ENCODE peak calls at places on chromosomes 5 and 9, in four cellular contexts. One of them, this sample, is unnamed.

GRCh38 chr9:134891016-134891589 is 10.5 kb downstream of the FCN2 start:
- DNase-seq in HCT116: no peak
- DNase-seq in K562: no peak
- DNase-seq in GM12878: no peak
- DNase-seq in this sample: no peak

GRCh38 chr9:11128156-11128555 is 515.4 kb upstream of the PTPRD start:
- DNase-seq in GM12878: no peak
- DNase-seq in HCT116: no peak
- DNase-seq in K562: no peak
- DNase-seq in this sample: no peak

GRCh38 chr5:15183520-15183919 is 311.9 kb upstream of the ANKH start:
- DNase-seq in GM12878: no peak
- DNase-seq in K562: no peak
- DNase-seq in HCT116: no peak
- DNase-seq in this sample: no peak

GRCh38 chr9:93115486-93115885 is 18.6 kb downstream of the NINJ1 start:
- DNase-seq in HCT116: no peak
- DNase-seq in K562: peak
- DNase-seq in GM12878: no peak
- DNase-seq in this sample: no peak

GRCh38 chr9:26308328-26308727 is 584.3 kb downstream of the CAAP1 start:
- DNase-seq in GM12878: no peak
- DNase-seq in HCT116: no peak
- DNase-seq in K562: no peak
- DNase-seq in this sample: no peak

GRCh38 chr9:16367605-16368424 is 502.7 kb downstream of the BNC2 start:
- DNase-seq in HCT116: no peak
- DNase-seq in GM12878: no peak
- DNase-seq in K562: no peak
- DNase-seq in this sample: no peak

GRCh38 chr9:136045595-136046554 is 49.2 kb downstream of the NACC2 start:
- DNase-seq in GM12878: no peak
- DNase-seq in K562: no peak
- DNase-seq in HCT116: no peak
- DNase-seq in this sample: no peak

GRCh38 chr5:380701-381309 is 59.3 kb downstream of the AHRR start:
- DNase-seq in HCT116: no peak
- DNase-seq in K562: no peak
- DNase-seq in GM12878: no peak
- DNase-seq in this sample: no peak

GRCh38 chr9:137965177-137965795 is 87.7 kb downstream of the CACNA1B start:
- DNase-seq in K562: no peak
- DNase-seq in HCT116: no peak
- DNase-seq in GM12878: no peak
- DNase-seq in this sample: no peak

GRCh38 chr5:150498501-150498900 is 9.4 kb upstream of the NDST1 start:
- DNase-seq in GM12878: no peak
- DNase-seq in K562: no peak
- DNase-seq in HCT116: no peak
- DNase-seq in this sample: no peak

GRCh38 chr9:77751341-77752091 is 103.4 kb upstream of the GNA14 start:
- DNase-seq in GM12878: no peak
- DNase-seq in HCT116: peak
- DNase-seq in K562: peak
- DNase-seq in this sample: peak

GRCh38 chr9:133989554-133990365 is 2.4 kb downstream of the VAV2 start:
- DNase-seq in K562: no peak
- DNase-seq in GM12878: no peak
- DNase-seq in HCT116: no peak
- DNase-seq in this sample: no peak

GRCh38 chr5:138901716-138902115 is 26.6 kb upstream of the LRRTM2 start:
- DNase-seq in GM12878: no peak
- DNase-seq in HCT116: no peak
- DNase-seq in K562: no peak
- DNase-seq in this sample: no peak

GRCh38 chr9:4423207-4423610 is 67.1 kb upstream of the SLC1A1 start:
- DNase-seq in GM12878: no peak
- DNase-seq in K562: no peak
- DNase-seq in HCT116: no peak
- DNase-seq in this sample: no peak

GRCh38 chr5:130333089-130333488 is 428.8 kb downstream of the CHSY3 start:
- DNase-seq in HCT116: peak
- DNase-seq in K562: no peak
- DNase-seq in GM12878: no peak
- DNase-seq in this sample: no peak

GRCh38 chr5:133705331-133705730 is 93.0 kb upstream of the FSTL4 start:
- DNase-seq in GM12878: no peak
- DNase-seq in HCT116: no peak
- DNase-seq in K562: no peak
- DNase-seq in this sample: no peak

GRCh38 chr5:133702773-133703770 is 90.7 kb upstream of the FSTL4 start:
- DNase-seq in GM12878: no peak
- DNase-seq in K562: no peak
- DNase-seq in HCT116: no peak
- DNase-seq in this sample: no peak

GRCh38 chr5:133703935-133704334 is 91.6 kb upstream of the FSTL4 start:
- DNase-seq in HCT116: no peak
- DNase-seq in K562: no peak
- DNase-seq in GM12878: no peak
- DNase-seq in this sample: no peak

GRCh38 chr5:133706732-133707430 is 94.5 kb upstream of the FSTL4 start:
- DNase-seq in K562: no peak
- DNase-seq in HCT116: no peak
- DNase-seq in GM12878: no peak
- DNase-seq in this sample: no peak

GRCh38 chr5:133704411-133704810 is 92.1 kb upstream of the FSTL4 start:
- DNase-seq in HCT116: no peak
- DNase-seq in K562: no peak
- DNase-seq in GM12878: no peak
- DNase-seq in this sample: no peak
- TF ChIP-seq ZBTB33 in HCT116: no peak
- TF ChIP-seq ZBTB33 in K562: no peak
- TF ChIP-seq ZBTB33 in GM12878: no peak
- TF ChIP-seq ZBTB33 in this sample: no peak

GRCh38 chr5:148224131-148224742 is 14.1 kb upstream of the MARCOL start:
- DNase-seq in GM12878: no peak
- DNase-seq in K562: no peak
- DNase-seq in HCT116: no peak
- DNase-seq in this sample: no peak
- TF ChIP-seq ATF3 in GM12878: no peak
- TF ChIP-seq ATF3 in K562: no peak
- TF ChIP-seq ATF3 in HCT116: no peak
- TF ChIP-seq ATF3 in this sample: no peak

DNA sequence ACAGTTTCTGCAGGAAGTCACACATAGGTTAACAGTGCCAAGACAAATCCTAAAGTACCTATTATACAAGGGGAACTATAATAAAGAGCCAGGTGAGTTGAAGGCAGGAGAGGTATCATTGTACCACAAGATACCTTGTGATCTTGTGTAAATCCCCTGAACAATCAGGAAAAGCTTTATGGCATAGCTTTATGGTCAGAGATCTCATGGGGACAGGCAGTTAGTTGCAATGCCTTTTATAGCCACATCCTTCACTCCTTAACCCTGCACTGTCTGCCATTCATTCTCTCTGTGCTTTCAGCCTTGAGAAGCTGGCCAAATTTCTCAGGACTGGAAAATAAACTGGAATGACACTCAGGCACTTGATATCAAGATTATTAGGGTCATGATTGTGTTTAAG is 97.0 kb downstream of the GHR start:
- DNase-seq in K562: no peak
- DNase-seq in GM12878: no peak
- DNase-seq in HCT116: no peak
- DNase-seq in this sample: no peak
- TF ChIP-seq ZBTB33 in K562: no peak
- TF ChIP-seq ZBTB33 in GM12878: no peak
- TF ChIP-seq ZBTB33 in HCT116: no peak
- TF ChIP-seq ZBTB33 in this sample: no peak

GRCh38 chr9:35726876-35727438 is 5.0 kb downstream of the TLN1 start:
- DNase-seq in GM12878: no peak
- DNase-seq in HCT116: no peak
- DNase-seq in K562: no peak
- DNase-seq in this sample: peak
- TF ChIP-seq ATF3 in GM12878: no peak
- TF ChIP-seq ATF3 in HCT116: no peak
- TF ChIP-seq ATF3 in K562: no peak
- TF ChIP-seq ATF3 in this sample: no peak

GRCh38 chr9:101566904-101567724 is 27.7 kb downstream of the PPP3R2 start:
- DNase-seq in HCT116: peak
- DNase-seq in K562: peak
- DNase-seq in GM12878: no peak
- DNase-seq in this sample: peak
- TF ChIP-seq ZBTB33 in HCT116: no peak
- TF ChIP-seq ZBTB33 in K562: no peak
- TF ChIP-seq ZBTB33 in GM12878: no peak
- TF ChIP-seq ZBTB33 in this sample: no peak

This sample was measured in HepG2.